ENCODE peak calls at places on chromosomes 12 and 14, in seven cellular contexts. C, E, M, T, U, G and B are unnamed samples.

GRCh38 chr14:60323199-60323891 is 74.3 kb downstream of the PPM1A start:
- DNase-seq in M (no peak), T (no peak), E (no peak), C (no peak), G (no peak), U (no peak), B (no peak)

GRCh38 chr12:132413931-132414588 is 75.9 kb upstream of the FBRSL1 start:
- DNase-seq in E (no peak), C (no peak), G (no peak), M (no peak), U (no peak), T (no peak), B (no peak)

GRCh38 chr12:122001379-122002209 is 20.1 kb upstream of the BCL7A start:
- DNase-seq in C (no peak), U (no peak), T (no peak), G (no peak), E (no peak), M (no peak), B (peak; percentile 89)

GRCh38 chr14:92460916-92461579 is 52.5 kb upstream of the RIN3 start:
- DNase-seq in C (peak; percentile 57), U (no peak), T (no peak), M (no peak), G (peak; percentile 24), E (no peak), B (no peak)

GRCh38 chr14:58298477-58298879 is at the start of gene ARID4A:
- DNase-seq in T (no peak), G (peak; percentile 87), M (peak; percentile 85), C (no peak), E (no peak), U (no peak), B (no peak)

GRCh38 chr14:23360496-23360895 is 4.5 kb downstream of the EFS start:
- DNase-seq in G (no peak), T (no peak), E (no peak), M (no peak), C (no peak), U (no peak), B (no peak)

GRCh38 chr14:88477513-88478250 is 77.1 kb downstream of the PTPN21 start:
- DNase-seq in T (no peak), U (no peak), G (no peak), C (no peak), E (no peak), M (no peak), B (no peak)

GRCh38 chr12:48978741-48979601 is 849 bp downstream of the WNT1 start:
- DNase-seq in G (no peak), T (no peak), M (no peak), U (no peak), E (no peak), C (no peak), B (no peak)

GRCh38 chr12:92396647-92397258 is 251.1 kb upstream of the BTG1 start:
- DNase-seq in C (peak; percentile 63), G (no peak), M (no peak), T (no peak), E (no peak), U (no peak), B (peak; percentile 74)

GRCh38 chr12:6614513-6615177 is 7.5 kb upstream of the CHD4 start:
- DNase-seq in M (no peak), T (no peak), U (no peak), E (no peak), G (no peak), C (no peak), B (no peak)

GRCh38 chr12:3732901-3733300 is 20.0 kb downstream of the CRACR2A start:
- DNase-seq in E (no peak), C (no peak), U (no peak), T (no peak), M (no peak), G (peak; percentile 72), B (no peak)

GRCh38 chr14:68192935-68193334 is 373.4 kb downstream of the RAD51B start:
- DNase-seq in C (no peak), T (no peak), M (no peak), U (no peak), G (no peak), E (no peak), B (no peak)

GRCh38 chr14:31159682-31160296 is 47.8 kb downstream of the HECTD1 start:
- DNase-seq in C (peak; percentile 50), M (peak; percentile 25), E (no peak), T (no peak), G (no peak), U (no peak), B (no peak)

GRCh38 chr14:70061108-70061507 is 127.6 kb downstream of the SLC8A3 start:
- DNase-seq in G (no peak), C (no peak), T (no peak), E (no peak), U (no peak), M (no peak), B (peak; percentile 60)

GRCh38 chr12:73935817-73936216 is 601.8 kb upstream of the ATXN7L3B start:
- DNase-seq in U (no peak), C (no peak), E (no peak), T (no peak), G (no peak), M (no peak), B (no peak)

GRCh38 chr14:96203116-96203515 is 1.5 kb upstream of the BDKRB2 start:
- DNase-seq in G (no peak), E (no peak), M (no peak), C (no peak), U (no peak), T (no peak), B (no peak)

GRCh38 chr12:90987101-90987500 is 17.7 kb downstream of the EPYC start:
- DNase-seq in U (no peak), E (no peak), C (peak; percentile 40), M (no peak), T (no peak), G (no peak), B (no peak)

GRCh38 chr12:56716458-56716857 is 8.6 kb downstream of the NACA start:
- DNase-seq in C (no peak), U (no peak), E (no peak), G (no peak), M (no peak), T (no peak), B (no peak)

GRCh38 chr12:47507221-47507620 is 198.6 kb downstream of the RPAP3 start:
- DNase-seq in T (no peak), C (no peak), E (no peak), U (no peak), M (no peak), G (no peak), B (no peak)

GRCh38 chr12:30286345-30286926 is 409.2 kb downstream of the IPO8 start:
- DNase-seq in E (no peak), M (no peak), G (no peak), T (no peak), C (peak; percentile 60), U (no peak), B (peak; percentile 18)

GRCh38 chr12:41932028-41932427 is 212.6 kb downstream of the GXYLT1 start:
- DNase-seq in M (no peak), E (no peak), U (no peak), G (no peak), T (no peak), C (no peak), B (no peak)

GRCh38 chr12:96456265-96456974 is 33.0 kb upstream of the CFAP54 start:
- DNase-seq in U (no peak), M (no peak), C (no peak), G (no peak), E (no peak), T (no peak), B (no peak)

GRCh38 chr14:20848316-20848954 is 42.8 kb upstream of the RNASE3 start:
- DNase-seq in G (no peak), T (no peak), E (no peak), U (no peak), M (no peak), C (peak; percentile 39), B (peak; percentile 25)

GRCh38 chr14:91377700-91378652 is 39.6 kb downstream of the CCDC88C start:
- DNase-seq in C (no peak), G (no peak), M (no peak), E (no peak), T (no peak), U (no peak), B (no peak)

GRCh38 chr14:67352055-67352454 is 7.5 kb downstream of the ATP6V1D start:
- DNase-seq in E (no peak), U (no peak), M (no peak), C (no peak), G (no peak), T (no peak), B (no peak)

GRCh38 chr14:99268776-99269510 is 3.1 kb downstream of the BCL11B start:
- DNase-seq in U (no peak), C (no peak), M (no peak), T (peak; percentile 23), E (no peak), G (no peak), B (no peak)
- H3K27ac ChIP-seq in U (no peak overlapping the region), C (no peak overlapping the region), M (no peak overlapping the region), T (peak overlapping the region; percentile 98), E (no peak overlapping the region), G (no peak overlapping the region), B (peak overlapping the region; percentile 59)

DNA sequence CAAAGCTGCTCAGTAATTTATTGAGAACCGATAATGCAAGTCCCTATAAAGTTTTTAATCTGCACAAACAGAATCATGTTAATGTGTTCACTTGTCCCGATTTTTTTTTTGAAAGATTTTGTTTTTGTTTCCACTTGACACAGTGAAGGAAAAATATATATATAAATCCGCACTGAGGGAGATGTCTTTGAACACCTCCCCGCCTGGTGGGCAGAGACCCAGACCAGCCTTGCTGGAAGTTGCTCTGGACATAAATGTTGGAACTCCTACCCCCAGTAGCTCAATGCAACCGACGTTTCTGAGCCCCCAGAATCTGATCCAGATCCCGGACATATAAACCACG is 12.7 kb downstream of the TBX3 start:
- DNase-seq in U (no peak), T (no peak), M (no peak), C (no peak), E (no peak), G (no peak), B (no peak)
- H3K27ac ChIP-seq in U (peak overlapping the region; percentile 81), T (no peak overlapping the region), M (peak overlapping the region; percentile 98), C (no peak overlapping the region), E (no peak overlapping the region), G (no peak overlapping the region), B (peak overlapping the region; percentile 82)

GRCh38 chr14:52863339-52863700 is 71.9 kb upstream of the GNPNAT1 start:
- DNase-seq in C (no peak), T (no peak), G (no peak), M (no peak), U (no peak), E (no peak), B (no peak)
- H3K27ac ChIP-seq in C (peak overlapping the region; percentile 79), T (no peak overlapping the region), G (peak overlapping the region; percentile 22), M (peak overlapping the region; percentile 71), U (peak overlapping the region; percentile 67), E (no peak overlapping the region), B (no peak overlapping the region)

GRCh38 chr12:89344862-89345202 is 7.5 kb downstream of the DUSP6 start:
- DNase-seq in U (no peak), G (no peak), E (no peak), C (no peak), M (no peak), T (no peak), B (no peak)

GRCh38 chr12:89345830-89346740 is 6.2 kb downstream of the DUSP6 start:
- DNase-seq in G (peak; percentile 34), T (no peak), U (no peak), E (no peak), M (no peak), C (peak; percentile 73), B (no peak)

GRCh38 chr12:89345376-89345775 is 6.9 kb downstream of the DUSP6 start:
- DNase-seq in G (no peak), E (no peak), C (no peak), M (no peak), T (no peak), U (no peak), B (no peak)

GRCh38 chr12:89344043-89344861 is 8.0 kb downstream of the DUSP6 start:
- DNase-seq in U (no peak), M (no peak), C (no peak), G (no peak), T (no peak), E (no peak), B (no peak)

GRCh38 chr12:89343127-89343526 is 9.2 kb downstream of the DUSP6 start:
- DNase-seq in U (no peak), T (no peak), M (peak; percentile 30), G (no peak), E (no peak), C (peak; percentile 19), B (no peak)
- H3K27ac ChIP-seq in U (no peak overlapping the region), T (no peak overlapping the region), M (no peak overlapping the region), G (no peak overlapping the region), E (no peak overlapping the region), C (no peak overlapping the region), B (no peak overlapping the region)